ENCODE peak calls at places on chromosomes 3 and 15, in five cellular contexts. V is IMR-90, F is HepG2, T is A549, Z is H1. D is an unnamed sample.

GRCh38 chr15:37045859-37046318 is 54.5 kb downstream of the MEIS2 start:
- DNase-seq in V (no peak), F (peak), T (no peak), Z (peak), D (no peak)

GRCh38 chr15:80769471-80770355 is 9.5 kb upstream of the CEMIP start:
- DNase-seq in V (no peak), F (no peak), T (no peak), Z (no peak), D (no peak)

GRCh38 chr15:84992157-84992940 is 10.7 kb downstream of the PDE8A start:
- DNase-seq in V (peak), F (peak), T (peak), Z (no peak), D (no peak)

GRCh38 chr3:63390831-63391230 is 112.7 kb downstream of the SYNPR start:
- DNase-seq in V (no peak), F (no peak), T (no peak), Z (no peak), D (no peak)

GRCh38 chr3:43426388-43426787 is 140.0 kb downstream of the SNRK start:
- DNase-seq in V (no peak), F (no peak), T (no peak), Z (no peak), D (no peak)

GRCh38 chr15:100818927-100819326 is 60.7 kb upstream of the ALDH1A3 start:
- DNase-seq in V (peak), F (no peak), T (peak), Z (no peak), D (no peak)

GRCh38 chr15:60708684-60709083 is 229.7 kb upstream of the ICE2 start:
- DNase-seq in V (peak), F (no peak), T (no peak), Z (no peak), D (no peak)

GRCh38 chr3:153219147-153219546 is 57.1 kb downstream of the RAP2B start:
- DNase-seq in V (peak), F (no peak), T (no peak), Z (no peak), D (no peak)

GRCh38 chr3:10248984-10249748 is 907 bp downstream of the TATDN2 start:
- DNase-seq in V (peak), F (no peak), T (peak), Z (no peak), D (peak)

GRCh38 chr3:11810276-11810675 is 36.4 kb downstream of the TAMM41 start:
- DNase-seq in V (peak), F (no peak), T (no peak), Z (no peak), D (no peak)

GRCh38 chr15:33152502-33153109 is 41.9 kb downstream of the FMN1 start:
- DNase-seq in V (peak), F (no peak), T (no peak), Z (no peak), D (no peak)

GRCh38 chr3:48125026-48125704 is 63.1 kb downstream of the CDC25A start:
- DNase-seq in V (peak), F (no peak), T (peak), Z (peak), D (no peak)

GRCh38 chr3:105304487-105304886 is 62.2 kb upstream of the ALCAM start:
- DNase-seq in V (peak), F (no peak), T (no peak), Z (no peak), D (no peak)

GRCh38 chr3:183448369-183449128 is 20.1 kb upstream of the MCF2L2 start:
- DNase-seq in V (no peak), F (no peak), T (no peak), Z (no peak), D (no peak)

GRCh38 chr3:69787436-69788168 is 48.3 kb downstream of the MITF start:
- DNase-seq in V (peak), F (no peak), T (peak), Z (no peak), D (no peak)

GRCh38 chr3:48268936-48269551 is 28.1 kb downstream of the ZNF589 start:
- DNase-seq in V (no peak), F (no peak), T (no peak), Z (no peak), D (no peak)

GRCh38 chr15:48790716-48791115 is 20.2 kb downstream of the CEP152 start:
- DNase-seq in V (no peak), F (no peak), T (no peak), Z (no peak), D (no peak)

GRCh38 chr3:112604536-112604935 is 36.4 kb downstream of the CCDC80 start:
- DNase-seq in V (peak), F (no peak), T (no peak), Z (no peak), D (no peak)

GRCh38 chr3:42720126-42720525 is 17.5 kb upstream of the HHATL start:
- DNase-seq in V (no peak), F (no peak), T (no peak), Z (no peak), D (no peak)

GRCh38 chr3:183698318-183698731 is 728 bp downstream of the YEATS2 start:
- DNase-seq in V (peak), F (no peak), T (peak), Z (no peak), D (peak)

GRCh38 chr3:142987707-142988106 is 13.7 kb upstream of the U2SURP start:
- DNase-seq in V (peak), F (no peak), T (no peak), Z (no peak), D (no peak)

GRCh38 chr3:196948442-196949365 is 6.4 kb upstream of the NCBP2 start:
- DNase-seq in V (no peak), F (peak), T (no peak), Z (no peak), D (peak)

GRCh38 chr15:25982736-25983135 is 119.6 kb upstream of the ATP10A start:
- DNase-seq in V (no peak), F (no peak), T (no peak), Z (no peak), D (no peak)

GRCh38 chr15:31303434-31304073 is 23.1 kb upstream of the KLF13 start:
- DNase-seq in V (no peak), F (no peak), T (no peak), Z (no peak), D (peak)

GRCh38 chr3:14791343-14791945 is 27.3 kb upstream of the FGD5 start:
- DNase-seq in V (peak), F (peak), T (peak), Z (peak), D (peak)

GRCh38 chr3:58452176-58452575 is 18.5 kb upstream of the PDHB start:
- DNase-seq in V (no peak), F (peak), T (no peak), Z (no peak), D (no peak)

GRCh38 chr15:45242289-45242688 is 9.7 kb upstream of the SLC28A2 start:
- DNase-seq in V (no peak), F (no peak), T (peak), Z (no peak), D (no peak)

GRCh38 chr3:118239253-118239652 is 795.4 kb downstream of the IGSF11 start:
- DNase-seq in V (no peak), F (no peak), T (no peak), Z (no peak), D (no peak)

GRCh38 chr15:66721954-66722353 is 19.9 kb downstream of the SMAD6 start:
- DNase-seq in V (no peak), F (no peak), T (no peak), Z (no peak), D (no peak)

GRCh38 chr15:81327526-81327925 is 3.6 kb upstream of the STARD5 start:
- DNase-seq in V (peak), F (no peak), T (no peak), Z (no peak), D (no peak)

GRCh38 chr3:165805834-165806561 is 31.2 kb downstream of the BCHE start:
- DNase-seq in V (no peak), F (no peak), T (peak), Z (no peak), D (no peak)

GRCh38 chr3:148540266-148540665 is 157.4 kb upstream of the AGTR1 start:
- DNase-seq in V (no peak), F (no peak), T (no peak), Z (no peak), D (no peak)

GRCh38 chr3:9795212-9795611 is 2.3 kb downstream of the ARPC4 start:
- DNase-seq in V (no peak), F (no peak), T (no peak), Z (no peak), D (no peak)

GRCh38 chr3:21954709-21955108 is 203.7 kb upstream of the ZNF385D start:
- DNase-seq in V (peak), F (no peak), T (no peak), Z (no peak), D (no peak)

GRCh38 chr15:99085413-99086326 is 19.2 kb upstream of the SYNM start:
- DNase-seq in V (peak), F (no peak), T (no peak), Z (no peak), D (no peak)

GRCh38 chr3:118938183-118938961 is 96.3 kb downstream of the IGSF11 start:
- DNase-seq in V (peak), F (no peak), T (peak), Z (no peak), D (no peak)

GRCh38 chr3:181379278-181379677 is 332.4 kb upstream of the SOX2 start:
- DNase-seq in V (no peak), F (no peak), T (no peak), Z (no peak), D (no peak)

GRCh38 chr15:23646165-23647000 is 1.3 kb downstream of the MAGEL2 start:
- DNase-seq in V (no peak), F (no peak), T (no peak), Z (no peak), D (no peak)

GRCh38 chr15:48149858-48150257 is 28.2 kb downstream of the MYEF2 start:
- DNase-seq in V (peak), F (no peak), T (no peak), Z (no peak), D (no peak)

DNA sequence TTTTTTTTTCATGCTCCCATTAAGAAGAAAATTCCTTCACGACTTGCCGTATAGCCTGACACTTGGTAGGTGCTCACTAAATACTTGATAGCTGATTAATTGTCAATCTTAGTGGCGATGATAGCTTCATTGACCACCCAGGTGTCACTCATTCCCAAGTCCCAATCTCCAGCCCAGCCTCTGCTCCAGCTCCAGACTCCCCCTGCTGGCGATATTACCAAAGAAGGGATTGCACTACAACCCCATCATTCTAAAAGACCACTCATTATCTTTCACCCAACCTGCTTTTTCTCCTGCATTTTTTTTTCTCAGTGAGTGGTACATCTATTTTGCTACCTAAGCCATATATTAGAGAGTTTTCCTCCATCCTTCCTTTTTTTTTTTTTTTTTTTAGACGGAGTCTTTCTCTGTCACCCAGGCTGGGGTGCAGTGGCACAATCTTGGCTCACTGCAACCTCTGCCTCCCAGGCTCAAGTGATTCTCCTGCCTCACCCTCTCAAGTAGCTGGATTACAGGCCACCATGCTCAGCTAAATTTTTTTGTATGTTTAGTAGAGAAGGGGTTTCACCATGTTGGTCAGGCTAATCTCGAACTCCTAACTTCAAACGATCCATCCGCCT is 19.5 kb upstream of the COMMD2 start:
- DNase-seq in V (peak), F (peak), T (peak), Z (no peak), D (peak)
- TF ChIP-seq MAFK in V (no peak), F (no peak), T (no peak), Z (no peak), D (no peak)

DNA sequence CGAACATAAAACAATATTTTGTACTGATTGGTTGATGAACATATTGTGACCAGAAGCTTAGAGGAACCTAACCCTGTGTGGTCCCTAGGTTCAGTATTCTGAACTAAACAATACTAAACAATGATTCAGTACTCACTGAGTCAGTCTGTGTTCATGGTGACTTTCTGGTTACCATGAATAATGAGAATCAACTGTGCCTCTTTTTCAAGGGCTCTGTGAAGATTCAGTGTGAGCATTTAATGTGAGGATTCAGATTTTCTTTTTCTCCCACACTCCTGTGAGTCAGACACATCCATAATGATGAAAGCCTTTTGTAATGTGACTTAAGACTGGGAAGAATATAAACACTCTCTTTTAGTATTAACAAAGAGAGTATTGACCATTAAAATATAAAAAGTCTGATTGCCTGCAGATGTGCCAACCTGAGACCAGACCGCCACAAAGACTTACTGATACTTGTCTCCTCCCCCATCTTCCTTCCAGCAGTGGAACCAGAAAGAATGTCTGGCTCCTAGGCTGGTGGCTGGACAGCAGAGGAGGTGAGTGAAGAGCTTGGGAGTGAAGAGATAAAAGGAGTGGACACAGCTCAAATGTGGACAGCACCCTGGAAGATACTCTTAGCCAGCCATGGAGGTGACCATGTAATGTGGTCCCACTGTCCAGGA is 17.6 kb upstream of the ACTL6A start:
- DNase-seq in V (peak), F (no peak), T (no peak), Z (no peak), D (no peak)
- TF ChIP-seq MAFK in V (no peak), F (no peak), T (no peak), Z (no peak), D (no peak)

GRCh38 chr15:95888762-95889161 is 441.7 kb upstream of the NR2F2 start:
- DNase-seq in V (no peak), F (no peak), T (no peak), Z (no peak), D (no peak)

GRCh38 chr15:95887666-95888480 is 442.6 kb upstream of the NR2F2 start:
- DNase-seq in V (peak), F (no peak), T (no peak), Z (no peak), D (no peak)

GRCh38 chr15:95880630-95881029 is 449.9 kb upstream of the NR2F2 start:
- DNase-seq in V (no peak), F (no peak), T (no peak), Z (no peak), D (no peak)

GRCh38 chr15:95883064-95883463 is 447.4 kb upstream of the NR2F2 start:
- DNase-seq in V (no peak), F (no peak), T (no peak), Z (no peak), D (no peak)

DNA sequence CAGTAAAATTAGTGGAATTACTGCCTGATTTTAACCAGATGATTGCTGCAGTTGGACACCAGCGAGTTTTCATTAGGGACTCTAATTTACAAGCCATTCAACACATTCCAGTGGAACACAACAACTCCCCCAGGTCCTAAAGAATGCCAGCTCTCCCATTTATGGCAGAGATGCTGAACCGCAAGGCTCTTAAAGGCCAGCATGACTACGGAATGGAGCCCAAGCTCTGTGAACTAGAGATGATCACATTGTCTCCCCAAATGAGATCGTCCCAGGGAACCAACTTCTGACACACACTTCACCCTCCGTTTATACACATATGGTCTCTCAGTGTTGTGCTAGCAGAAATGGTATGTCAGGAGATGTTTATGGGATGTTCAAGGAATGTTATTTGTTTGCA is 446.2 kb upstream of the NR2F2 start:
- DNase-seq in V (no peak), F (no peak), T (no peak), Z (no peak), D (no peak)
- TF ChIP-seq MAFK in V (no peak), F (no peak), T (no peak), Z (no peak), D (no peak)

GRCh38 chr3:49568965-49569364 is 14.7 kb downstream of the BSN start:
- DNase-seq in V (no peak), F (no peak), T (no peak), Z (no peak), D (no peak)

GRCh38 chr3:49567406-49567805 is 13.1 kb downstream of the BSN start:
- DNase-seq in V (no peak), F (no peak), T (no peak), Z (no peak), D (no peak)

GRCh38 chr3:49563766-49564165 is 9.5 kb downstream of the BSN start:
- DNase-seq in V (no peak), F (no peak), T (no peak), Z (no peak), D (no peak)

GRCh38 chr3:49563040-49563578 is 8.8 kb downstream of the BSN start:
- DNase-seq in V (no peak), F (no peak), T (no peak), Z (no peak), D (no peak)

GRCh38 chr3:49566312-49566711 is 12.0 kb downstream of the BSN start:
- DNase-seq in V (no peak), F (no peak), T (peak), Z (no peak), D (no peak)
- TF ChIP-seq MAFK in V (no peak), F (no peak), T (no peak), Z (no peak), D (no peak)